ENCODE peak calls at places on chromosomes 7 and 10, in six cellular contexts. One of them, this sample, is unnamed.

GRCh38 chr10:13496164-13496563 is 32.6 kb downstream of the BEND7 start:
- DNase-seq in aorta: no peak
- DNase-seq in retina: no peak
- DNase-seq in GM12865: no peak
- DNase-seq in CD4-positive, alpha-beta T cell: no peak
- DNase-seq in T follicular helper cell: no peak
- DNase-seq in this sample: no peak

GRCh38 chr7:132368246-132368900 is 207.9 kb downstream of the PLXNA4 start:
- DNase-seq in retina: no peak
- DNase-seq in T follicular helper cell: no peak
- DNase-seq in aorta: no peak
- DNase-seq in CD4-positive, alpha-beta T cell: no peak
- DNase-seq in GM12865: no peak
- DNase-seq in this sample: no peak

GRCh38 chr7:2198206-2198605 is 34.5 kb downstream of the MAD1L1 start:
- DNase-seq in GM12865: no peak
- DNase-seq in T follicular helper cell: no peak
- DNase-seq in CD4-positive, alpha-beta T cell: no peak
- DNase-seq in aorta: no peak
- DNase-seq in retina: no peak
- DNase-seq in this sample: no peak

GRCh38 chr10:128047991-128048826 is 78.0 kb downstream of the MKI67 start:
- DNase-seq in T follicular helper cell: no peak
- DNase-seq in retina: no peak
- DNase-seq in GM12865: peak; percentile 59
- DNase-seq in CD4-positive, alpha-beta T cell: no peak
- DNase-seq in aorta: peak; percentile 53
- DNase-seq in this sample: no peak

GRCh38 chr7:142930126-142930730 is 3.3 kb downstream of the TRPV5 start:
- DNase-seq in retina: no peak
- DNase-seq in T follicular helper cell: no peak
- DNase-seq in CD4-positive, alpha-beta T cell: no peak
- DNase-seq in GM12865: no peak
- DNase-seq in aorta: no peak
- DNase-seq in this sample: no peak

GRCh38 chr10:28429573-28430216 is 103.2 kb upstream of the WAC start:
- DNase-seq in retina: no peak
- DNase-seq in T follicular helper cell: no peak
- DNase-seq in aorta: no peak
- DNase-seq in CD4-positive, alpha-beta T cell: no peak
- DNase-seq in GM12865: peak; percentile 4
- DNase-seq in this sample: no peak

GRCh38 chr10:71748671-71749191 is 24.6 kb downstream of the VSIR start:
- DNase-seq in CD4-positive, alpha-beta T cell: peak; percentile 66
- DNase-seq in retina: no peak
- DNase-seq in GM12865: peak; percentile 83
- DNase-seq in aorta: peak; percentile 90
- DNase-seq in T follicular helper cell: peak; percentile 59
- DNase-seq in this sample: peak; percentile 58

GRCh38 chr10:42149027-42149700 is 489.2 kb downstream of the ZNF33B start:
- DNase-seq in retina: no peak
- DNase-seq in aorta: peak; percentile 60
- DNase-seq in T follicular helper cell: no peak
- DNase-seq in GM12865: no peak
- DNase-seq in CD4-positive, alpha-beta T cell: no peak
- DNase-seq in this sample: no peak

GRCh38 chr7:129975309-129975708 is 22.5 kb upstream of the UBE2H start:
- DNase-seq in GM12865: no peak
- DNase-seq in T follicular helper cell: no peak
- DNase-seq in aorta: no peak
- DNase-seq in CD4-positive, alpha-beta T cell: no peak
- DNase-seq in retina: no peak
- DNase-seq in this sample: no peak

GRCh38 chr7:11613292-11613930 is 218.6 kb downstream of the THSD7A start:
- DNase-seq in CD4-positive, alpha-beta T cell: no peak
- DNase-seq in T follicular helper cell: no peak
- DNase-seq in retina: no peak
- DNase-seq in aorta: no peak
- DNase-seq in GM12865: peak; percentile 77
- DNase-seq in this sample: peak; percentile 30

GRCh38 chr7:1060315-1061080 is 16.2 kb downstream of the GPR146 start:
- DNase-seq in GM12865: no peak
- DNase-seq in T follicular helper cell: no peak
- DNase-seq in retina: no peak
- DNase-seq in CD4-positive, alpha-beta T cell: no peak
- DNase-seq in aorta: peak; percentile 82
- DNase-seq in this sample: no peak

GRCh38 chr7:66967029-66967428 is 28.4 kb downstream of the SBDS start:
- DNase-seq in retina: no peak
- DNase-seq in T follicular helper cell: no peak
- DNase-seq in CD4-positive, alpha-beta T cell: no peak
- DNase-seq in aorta: no peak
- DNase-seq in GM12865: no peak
- DNase-seq in this sample: no peak

GRCh38 chr10:95628786-95629185 is 27.7 kb downstream of the ALDH18A1 start:
- DNase-seq in T follicular helper cell: no peak
- DNase-seq in GM12865: no peak
- DNase-seq in aorta: no peak
- DNase-seq in retina: no peak
- DNase-seq in CD4-positive, alpha-beta T cell: no peak
- DNase-seq in this sample: no peak

GRCh38 chr10:66394287-66395063 is 531.4 kb upstream of the LRRTM3 start:
- DNase-seq in GM12865: no peak
- DNase-seq in retina: no peak
- DNase-seq in aorta: no peak
- DNase-seq in CD4-positive, alpha-beta T cell: no peak
- DNase-seq in T follicular helper cell: no peak
- DNase-seq in this sample: no peak

GRCh38 chr7:37380831-37381230 is 67.8 kb downstream of the ELMO1 start:
- DNase-seq in CD4-positive, alpha-beta T cell: no peak
- DNase-seq in aorta: no peak
- DNase-seq in T follicular helper cell: no peak
- DNase-seq in retina: no peak
- DNase-seq in GM12865: no peak
- DNase-seq in this sample: no peak

GRCh38 chr7:99562114-99562784 is 3.8 kb downstream of the ZNF655 start:
- DNase-seq in CD4-positive, alpha-beta T cell: no peak
- DNase-seq in GM12865: no peak
- DNase-seq in retina: no peak
- DNase-seq in aorta: no peak
- DNase-seq in T follicular helper cell: no peak
- DNase-seq in this sample: no peak

GRCh38 chr7:46163245-46163644 is 242.2 kb upstream of the IGFBP3 start:
- DNase-seq in GM12865: no peak
- DNase-seq in CD4-positive, alpha-beta T cell: no peak
- DNase-seq in T follicular helper cell: no peak
- DNase-seq in retina: no peak
- DNase-seq in aorta: no peak
- DNase-seq in this sample: no peak

GRCh38 chr7:158559356-158559755 is 28.3 kb downstream of the PTPRN2 start:
- DNase-seq in aorta: no peak
- DNase-seq in CD4-positive, alpha-beta T cell: no peak
- DNase-seq in GM12865: no peak
- DNase-seq in retina: no peak
- DNase-seq in T follicular helper cell: no peak
- DNase-seq in this sample: no peak

GRCh38 chr10:5447611-5448071 is 35.3 kb downstream of the NET1 start:
- DNase-seq in CD4-positive, alpha-beta T cell: no peak
- DNase-seq in GM12865: peak; percentile 83
- DNase-seq in aorta: no peak
- DNase-seq in T follicular helper cell: no peak
- DNase-seq in retina: no peak
- DNase-seq in this sample: peak; percentile 67

GRCh38 chr10:4083509-4084003 is 298.5 kb upstream of the KLF6 start:
- DNase-seq in CD4-positive, alpha-beta T cell: no peak
- DNase-seq in GM12865: no peak
- DNase-seq in aorta: no peak
- DNase-seq in T follicular helper cell: no peak
- DNase-seq in retina: no peak
- DNase-seq in this sample: no peak

GRCh38 chr7:140035400-140036223 is 27.1 kb downstream of the PARP12 start:
- DNase-seq in CD4-positive, alpha-beta T cell: no peak
- DNase-seq in GM12865: no peak
- DNase-seq in retina: no peak
- DNase-seq in aorta: no peak
- DNase-seq in T follicular helper cell: no peak
- DNase-seq in this sample: no peak

GRCh38 chr10:124231188-124232135 is 138.1 kb upstream of the CHST15 start:
- DNase-seq in retina: no peak
- DNase-seq in CD4-positive, alpha-beta T cell: no peak
- DNase-seq in GM12865: peak; percentile 73
- DNase-seq in T follicular helper cell: peak; percentile 57
- DNase-seq in aorta: no peak
- DNase-seq in this sample: no peak

GRCh38 chr10:110221721-110222261 is 14.4 kb downstream of the MXI1 start:
- DNase-seq in GM12865: peak; percentile 78
- DNase-seq in T follicular helper cell: peak; percentile 73
- DNase-seq in CD4-positive, alpha-beta T cell: peak; percentile 59
- DNase-seq in aorta: peak; percentile 91
- DNase-seq in retina: peak; percentile 57
- DNase-seq in this sample: no peak

GRCh38 chr7:9091282-9091681 is 657.9 kb downstream of the NXPH1 start:
- DNase-seq in T follicular helper cell: no peak
- DNase-seq in aorta: no peak
- DNase-seq in CD4-positive, alpha-beta T cell: no peak
- DNase-seq in GM12865: peak; percentile 42
- DNase-seq in retina: no peak
- DNase-seq in this sample: no peak

GRCh38 chr7:159197066-159197975 is 52.7 kb upstream of the VIPR2 start:
- DNase-seq in retina: no peak
- DNase-seq in CD4-positive, alpha-beta T cell: no peak
- DNase-seq in T follicular helper cell: peak; percentile 3
- DNase-seq in aorta: no peak
- DNase-seq in GM12865: no peak
- DNase-seq in this sample: peak; percentile 8

GRCh38 chr10:30285970-30286369 is 63.1 kb downstream of the MTPAP start:
- DNase-seq in retina: no peak
- DNase-seq in aorta: no peak
- DNase-seq in GM12865: no peak
- DNase-seq in T follicular helper cell: no peak
- DNase-seq in CD4-positive, alpha-beta T cell: no peak
- DNase-seq in this sample: no peak

GRCh38 chr10:129780901-129781795 is 182.9 kb downstream of the EBF3 start:
- DNase-seq in T follicular helper cell: no peak
- DNase-seq in CD4-positive, alpha-beta T cell: no peak
- DNase-seq in aorta: no peak
- DNase-seq in retina: no peak
- DNase-seq in GM12865: no peak
- DNase-seq in this sample: no peak

GRCh38 chr7:20220824-20221547 is 3.8 kb upstream of the MACC1 start:
- DNase-seq in GM12865: peak; percentile 80
- DNase-seq in T follicular helper cell: no peak
- DNase-seq in CD4-positive, alpha-beta T cell: no peak
- DNase-seq in aorta: no peak
- DNase-seq in retina: no peak
- DNase-seq in this sample: no peak

GRCh38 chr10:16843252-16843870 is 26.1 kb upstream of the RSU1 start:
- DNase-seq in T follicular helper cell: no peak
- DNase-seq in retina: peak; percentile 63
- DNase-seq in GM12865: peak; percentile 32
- DNase-seq in aorta: no peak
- DNase-seq in CD4-positive, alpha-beta T cell: no peak
- DNase-seq in this sample: peak; percentile 12

GRCh38 chr10:93541402-93542357 is 24.8 kb upstream of the FFAR4 start:
- DNase-seq in retina: peak; percentile 57
- DNase-seq in GM12865: peak; percentile 17
- DNase-seq in aorta: peak; percentile 70
- DNase-seq in CD4-positive, alpha-beta T cell: no peak
- DNase-seq in T follicular helper cell: no peak
- DNase-seq in this sample: no peak